ENCODE peak calls at places on chromosomes 12 and 14, in five cellular contexts. I, T, O, R and Z are unnamed samples.

GRCh38 chr12:121649819-121650353 is 19.6 kb downstream of the MORN3 start:
- DNase-seq in T (no peak), R (no peak), I (no peak), O (no peak), Z (no peak)

GRCh38 chr14:90060965-90061848 is 587 bp upstream of the KCNK13 start:
- DNase-seq in T (no peak), R (no peak), O (no peak), I (no peak), Z (peak; percentile 84)

GRCh38 chr12:65918057-65918456 is 93.8 kb downstream of the HMGA2 start:
- DNase-seq in T (no peak), O (no peak), I (no peak), R (no peak), Z (no peak)

GRCh38 chr12:75553398-75553797 is 42.0 kb upstream of the KRR1 start:
- DNase-seq in R (no peak), I (peak; percentile 65), O (no peak), T (no peak), Z (no peak)

GRCh38 chr12:2057041-2057792 is 4.4 kb downstream of the CACNA1C start:
- DNase-seq in T (no peak), R (peak; percentile 68), O (peak; percentile 66), I (peak; percentile 79), Z (peak; percentile 66)

GRCh38 chr12:57771271-57771872 is 533 bp downstream of the METTL1 start:
- DNase-seq in T (peak; percentile 55), O (peak; percentile 91), R (peak; percentile 91), I (peak; percentile 96), Z (peak; percentile 97)

GRCh38 chr12:126156806-126157574 is 1091.8 kb downstream of the AACS start:
- DNase-seq in I (no peak), T (no peak), O (no peak), R (no peak), Z (peak; percentile 92)

GRCh38 chr14:34227834-34228662 is 234.0 kb downstream of the SPTSSA start:
- DNase-seq in R (peak; percentile 73), T (no peak), O (peak; percentile 66), I (peak; percentile 89), Z (peak; percentile 89)